ENCODE peak calls at places on chromosomes 12 and 14, in five cellular contexts. J, G, M, B and V are unnamed samples.

GRCh38 chr12:65561798-65562382 is 262.4 kb upstream of the HMGA2 start:
- DNase-seq in B (no peak), G (no peak), J (peak), M (no peak), V (no peak)

GRCh38 chr14:92473261-92473946 is 40.2 kb upstream of the RIN3 start:
- DNase-seq in G (no peak), M (no peak), J (no peak), B (no peak), V (no peak)

GRCh38 chr12:42143401-42144173 is 1.1 kb downstream of the GXYLT1 start:
- DNase-seq in M (peak), B (no peak), J (peak), G (no peak), V (no peak)

GRCh38 chr12:22993639-22994038 is 368.7 kb downstream of the ETNK1 start:
- DNase-seq in G (no peak), B (no peak), M (no peak), J (no peak), V (no peak)

GRCh38 chr14:75271514-75271913 is 7.1 kb upstream of the FOS start:
- DNase-seq in M (no peak), J (no peak), G (no peak), B (no peak), V (no peak)

GRCh38 chr14:86035882-86036281 is 505.9 kb downstream of the FLRT2 start:
- DNase-seq in G (no peak), M (peak), J (no peak), B (no peak), V (no peak)

GRCh38 chr14:100889641-100890040 is 13.9 kb downstream of the RTL1 start:
- DNase-seq in M (no peak), G (no peak), J (no peak), B (no peak), V (no peak)

GRCh38 chr12:6699989-6700645 is 498 bp downstream of the PIANP start:
- DNase-seq in J (no peak), M (peak), B (no peak), G (peak), V (no peak)

GRCh38 chr14:72815459-72815858 is 78.4 kb downstream of the DPF3 start:
- DNase-seq in B (no peak), G (no peak), M (no peak), J (no peak), V (no peak)

GRCh38 chr14:30114051-30114450 is 186.4 kb upstream of the PRKD1 start:
- DNase-seq in B (no peak), J (no peak), M (no peak), G (no peak), V (no peak)

GRCh38 chr12:121718653-121719239 is 6.2 kb downstream of the TMEM120B start:
- DNase-seq in M (no peak), B (no peak), G (no peak), J (no peak), V (no peak)

GRCh38 chr14:32821989-32822653 is 116.6 kb upstream of the NPAS3 start:
- DNase-seq in B (no peak), J (no peak), M (no peak), G (no peak), V (no peak)